ENCODE peak calls at places on chromosomes 12 and 14, in four cellular contexts. One of them, this sample, is unnamed.

GRCh38 chr12:25682421-25682820 is 129.3 kb upstream of the LMNTD1 start:
- DNase-seq in endothelial cell: no peak
- DNase-seq in HCT116: no peak
- DNase-seq in RWPE1: no peak
- DNase-seq in this sample: no peak

GRCh38 chr14:44979740-44980346 is 17.9 kb downstream of the TOGARAM1 start:
- DNase-seq in endothelial cell: no peak
- DNase-seq in HCT116: no peak
- DNase-seq in RWPE1: no peak
- DNase-seq in this sample: no peak

GRCh38 chr12:84508325-84508861 is 404.2 kb downstream of the SLC6A15 start:
- DNase-seq in endothelial cell: no peak
- DNase-seq in HCT116: peak; percentile 57
- DNase-seq in RWPE1: peak; percentile 71
- DNase-seq in this sample: peak; percentile 15

GRCh38 chr14:46571970-46572369 is 79.6 kb downstream of the RPL10L start:
- DNase-seq in endothelial cell: no peak
- DNase-seq in HCT116: no peak
- DNase-seq in RWPE1: peak; percentile 42
- DNase-seq in this sample: peak; percentile 84

GRCh38 chr12:106080111-106080732 is 58.5 kb downstream of the NUAK1 start:
- DNase-seq in endothelial cell: no peak
- DNase-seq in HCT116: no peak
- DNase-seq in RWPE1: no peak
- DNase-seq in this sample: peak; percentile 62

GRCh38 chr14:69005432-69006148 is 26.5 kb upstream of the ACTN1 start:
- DNase-seq in endothelial cell: no peak
- DNase-seq in HCT116: peak; percentile 47
- DNase-seq in RWPE1: peak; percentile 95
- DNase-seq in this sample: peak; percentile 62

GRCh38 chr12:99911967-99912366 is 72.8 kb downstream of the ANKS1B start:
- DNase-seq in endothelial cell: no peak
- DNase-seq in HCT116: no peak
- DNase-seq in RWPE1: no peak
- DNase-seq in this sample: no peak

GRCh38 chr14:89672636-89673279 is 255.7 kb upstream of the FOXN3 start:
- DNase-seq in endothelial cell: no peak
- DNase-seq in HCT116: no peak
- DNase-seq in RWPE1: no peak
- DNase-seq in this sample: peak; percentile 5

GRCh38 chr14:63893701-63894458 is 41.1 kb downstream of the SYNE2 start:
- DNase-seq in endothelial cell: no peak
- DNase-seq in HCT116: no peak
- DNase-seq in RWPE1: no peak
- DNase-seq in this sample: peak; percentile 96

GRCh38 chr12:39354955-39355354 is 88.0 kb downstream of the KIF21A start:
- DNase-seq in endothelial cell: no peak
- DNase-seq in HCT116: no peak
- DNase-seq in RWPE1: no peak
- DNase-seq in this sample: peak; percentile 22

GRCh38 chr14:68191567-68192321 is 372.2 kb downstream of the RAD51B start:
- DNase-seq in endothelial cell: no peak
- DNase-seq in HCT116: peak; percentile 22
- DNase-seq in RWPE1: peak; percentile 34
- DNase-seq in this sample: no peak

GRCh38 chr12:6700646-6701051 is at the start of gene PIANP:
- DNase-seq in endothelial cell: peak; percentile 57
- DNase-seq in HCT116: no peak
- DNase-seq in RWPE1: peak; percentile 38
- DNase-seq in this sample: no peak

GRCh38 chr14:34982421-34983147 is at the start of gene SRP54:
- DNase-seq in endothelial cell: peak; percentile 99
- DNase-seq in HCT116: peak; percentile 97
- DNase-seq in RWPE1: peak; percentile 99
- DNase-seq in this sample: peak; percentile 89

GRCh38 chr12:57888407-57889157 is 42.1 kb upstream of the CTDSP2 start:
- DNase-seq in endothelial cell: no peak
- DNase-seq in HCT116: no peak
- DNase-seq in RWPE1: peak; percentile 87
- DNase-seq in this sample: no peak

GRCh38 chr12:54175130-54175963 is 13.4 kb downstream of the SMUG1 start:
- DNase-seq in endothelial cell: no peak
- DNase-seq in HCT116: no peak
- DNase-seq in RWPE1: no peak
- DNase-seq in this sample: no peak

GRCh38 chr12:10362828-10363664 is 26.8 kb downstream of the KLRK1 start:
- DNase-seq in endothelial cell: no peak
- DNase-seq in HCT116: no peak
- DNase-seq in RWPE1: no peak
- DNase-seq in this sample: no peak

GRCh38 chr14:24362241-24362960 is 5.6 kb upstream of the NFATC4 start:
- DNase-seq in endothelial cell: no peak
- DNase-seq in HCT116: no peak
- DNase-seq in RWPE1: no peak
- DNase-seq in this sample: no peak

GRCh38 chr12:106128526-106129430 is 10.0 kb downstream of the NUAK1 start:
- DNase-seq in endothelial cell: no peak
- DNase-seq in HCT116: no peak
- DNase-seq in RWPE1: no peak
- DNase-seq in this sample: no peak

GRCh38 chr12:94262228-94263010 is 114.0 kb downstream of the PLXNC1 start:
- DNase-seq in endothelial cell: no peak
- DNase-seq in HCT116: peak; percentile 12
- DNase-seq in RWPE1: peak; percentile 76
- DNase-seq in this sample: peak; percentile 96

GRCh38 chr12:95591731-95592130 is 40.5 kb upstream of the USP44 start:
- DNase-seq in endothelial cell: no peak
- DNase-seq in HCT116: no peak
- DNase-seq in RWPE1: no peak
- DNase-seq in this sample: no peak

GRCh38 chr12:3205742-3206519 is 128.8 kb downstream of the TSPAN9 start:
- DNase-seq in endothelial cell: no peak
- DNase-seq in HCT116: no peak
- DNase-seq in RWPE1: no peak
- DNase-seq in this sample: no peak

GRCh38 chr12:121748571-121749265 is 36.2 kb downstream of the TMEM120B start:
- DNase-seq in endothelial cell: no peak
- DNase-seq in HCT116: no peak
- DNase-seq in RWPE1: no peak
- DNase-seq in this sample: peak; percentile 86

DNA sequence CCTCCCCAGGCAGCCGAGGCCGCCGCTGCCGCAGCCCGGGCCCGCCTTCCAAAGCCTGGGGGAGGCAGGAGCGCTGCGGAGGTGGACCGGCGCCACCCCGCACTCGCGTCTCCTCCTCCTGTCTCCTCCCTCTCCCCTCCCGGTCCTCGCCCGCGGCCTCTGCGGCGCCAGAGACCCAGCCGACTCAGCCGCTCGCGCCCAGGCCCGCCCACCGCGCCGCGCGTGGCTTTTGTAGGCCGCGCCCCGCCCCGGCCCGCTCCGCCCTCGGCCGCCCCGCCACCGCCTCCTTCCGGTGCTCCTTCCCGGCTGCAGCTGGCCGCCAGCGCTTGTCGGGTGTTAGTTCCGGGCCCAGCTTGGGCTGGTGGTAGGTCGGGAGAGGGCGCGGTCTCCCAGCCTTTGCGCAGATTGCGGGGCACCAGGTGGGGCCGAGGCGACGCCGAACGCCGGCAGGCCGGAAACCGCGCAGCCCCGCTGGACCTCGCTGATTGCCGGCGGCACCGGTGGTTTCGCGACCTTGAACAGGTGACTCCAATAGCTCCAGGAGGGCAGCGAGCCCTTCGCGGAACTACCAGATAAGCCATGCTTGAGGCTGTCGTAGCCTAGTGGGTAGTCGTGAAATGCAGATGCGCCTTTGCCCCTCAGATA is at the start of gene CAPRIN2:
- DNase-seq in endothelial cell: peak; percentile 90
- DNase-seq in HCT116: peak; percentile 89
- DNase-seq in RWPE1: peak; percentile 87
- DNase-seq in this sample: peak; percentile 80
- TF ChIP-seq CTCF in endothelial cell: peak; percentile 29
- TF ChIP-seq CTCF in HCT116: peak; percentile 23
- TF ChIP-seq CTCF in RWPE1: peak; percentile 67
- TF ChIP-seq CTCF in this sample: peak; percentile 24

GRCh38 chr12:52036587-52037171 is 14.6 kb upstream of the NR4A1 start:
- DNase-seq in endothelial cell: peak; percentile 59
- DNase-seq in HCT116: no peak
- DNase-seq in RWPE1: peak; percentile 72
- DNase-seq in this sample: no peak

GRCh38 chr12:52033506-52034258 is 17.6 kb upstream of the NR4A1 start:
- DNase-seq in endothelial cell: no peak
- DNase-seq in HCT116: no peak
- DNase-seq in RWPE1: no peak
- DNase-seq in this sample: no peak

GRCh38 chr12:52035926-52036325 is 15.3 kb upstream of the NR4A1 start:
- DNase-seq in endothelial cell: no peak
- DNase-seq in HCT116: no peak
- DNase-seq in RWPE1: no peak
- DNase-seq in this sample: no peak

GRCh38 chr12:52038447-52038846 is 12.8 kb upstream of the NR4A1 start:
- DNase-seq in endothelial cell: no peak
- DNase-seq in HCT116: no peak
- DNase-seq in RWPE1: no peak
- DNase-seq in this sample: peak; percentile 69

GRCh38 chr12:52037248-52037861 is 13.9 kb upstream of the NR4A1 start:
- DNase-seq in endothelial cell: no peak
- DNase-seq in HCT116: no peak
- DNase-seq in RWPE1: no peak
- DNase-seq in this sample: no peak
- TF ChIP-seq CTCF in endothelial cell: no peak
- TF ChIP-seq CTCF in HCT116: no peak
- TF ChIP-seq CTCF in RWPE1: no peak
- TF ChIP-seq CTCF in this sample: peak; percentile 13

GRCh38 chr14:54901380-54902142 is 1.1 kb downstream of the GCH1 start:
- DNase-seq in endothelial cell: no peak
- DNase-seq in HCT116: no peak
- DNase-seq in RWPE1: peak; percentile 22
- DNase-seq in this sample: no peak

GRCh38 chr14:54902521-54903420 is at the start of gene GCH1:
- DNase-seq in endothelial cell: peak; percentile 88
- DNase-seq in HCT116: peak; percentile 61
- DNase-seq in RWPE1: peak; percentile 60
- DNase-seq in this sample: peak; percentile 22

GRCh38 chr14:54906075-54906474 is 3.4 kb upstream of the GCH1 start:
- DNase-seq in endothelial cell: no peak
- DNase-seq in HCT116: no peak
- DNase-seq in RWPE1: no peak
- DNase-seq in this sample: no peak

DNA sequence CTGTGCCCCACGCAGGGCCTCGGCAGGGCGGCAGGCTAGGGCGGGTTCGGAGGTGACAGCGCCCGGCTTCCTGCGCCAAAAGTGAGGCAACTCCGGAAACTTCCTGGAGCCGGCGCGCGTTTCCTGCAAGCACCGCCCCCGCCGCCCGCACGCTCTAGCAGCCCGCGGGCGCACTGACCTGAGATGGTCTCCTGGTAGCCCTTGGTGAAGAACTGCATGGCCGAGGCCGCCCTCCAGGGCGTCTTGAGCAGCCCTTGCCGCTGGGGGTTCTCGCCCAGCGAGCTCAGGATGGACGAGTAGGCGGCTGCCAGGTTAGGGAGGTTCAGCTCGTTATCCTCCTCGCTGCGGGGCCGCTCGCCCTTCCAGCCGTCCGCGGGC is 494 bp downstream of the GCH1 start:
- DNase-seq in endothelial cell: peak; percentile 77
- DNase-seq in HCT116: peak; percentile 41
- DNase-seq in RWPE1: peak; percentile 34
- DNase-seq in this sample: no peak
- TF ChIP-seq CTCF in endothelial cell: no peak
- TF ChIP-seq CTCF in HCT116: no peak
- TF ChIP-seq CTCF in RWPE1: no peak
- TF ChIP-seq CTCF in this sample: peak; percentile 8

GRCh38 chr12:90947869-90948268 is 7.1 kb downstream of the CCER1 start:
- DNase-seq in endothelial cell: no peak
- DNase-seq in HCT116: no peak
- DNase-seq in RWPE1: no peak
- DNase-seq in this sample: no peak

GRCh38 chr12:90940872-90941499 is 14.0 kb downstream of the CCER1 start:
- DNase-seq in endothelial cell: no peak
- DNase-seq in HCT116: peak; percentile 55
- DNase-seq in RWPE1: peak; percentile 33
- DNase-seq in this sample: peak; percentile 46

GRCh38 chr12:90939382-90939781 is 15.6 kb downstream of the CCER1 start:
- DNase-seq in endothelial cell: no peak
- DNase-seq in HCT116: no peak
- DNase-seq in RWPE1: no peak
- DNase-seq in this sample: no peak

GRCh38 chr12:90943248-90943647 is 11.7 kb downstream of the CCER1 start:
- DNase-seq in endothelial cell: no peak
- DNase-seq in HCT116: no peak
- DNase-seq in RWPE1: no peak
- DNase-seq in this sample: no peak

DNA sequence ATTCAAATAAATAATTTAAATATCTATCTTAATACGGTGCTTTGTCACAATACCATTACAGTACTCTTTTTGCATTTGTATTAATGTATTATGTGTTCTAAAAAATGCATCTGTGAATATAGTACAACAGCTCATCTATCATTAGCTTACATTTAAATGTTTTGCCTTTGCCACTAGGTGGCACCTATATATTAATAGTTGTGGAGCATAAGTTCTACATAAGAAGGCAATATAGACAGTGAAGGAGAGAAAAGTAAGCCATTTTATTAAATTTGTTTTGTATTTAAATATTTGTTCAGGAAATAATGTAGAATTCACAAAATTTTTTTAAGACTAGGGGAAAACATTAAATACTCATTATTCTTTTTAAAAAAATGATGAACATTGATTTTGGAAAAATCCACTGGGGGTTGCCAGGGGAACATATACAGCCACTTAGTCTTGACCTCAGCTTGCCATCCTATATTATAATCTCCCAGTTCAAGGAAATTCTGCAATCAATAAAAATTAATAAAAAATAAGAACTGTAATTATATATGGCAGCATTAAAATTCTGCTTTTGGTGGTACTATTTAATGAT is 9.8 kb downstream of the CCER1 start:
- DNase-seq in endothelial cell: no peak
- DNase-seq in HCT116: peak; percentile 21
- DNase-seq in RWPE1: peak; percentile 18
- DNase-seq in this sample: no peak
- TF ChIP-seq CTCF in endothelial cell: peak; percentile 69
- TF ChIP-seq CTCF in HCT116: peak; percentile 59
- TF ChIP-seq CTCF in RWPE1: peak; percentile 74
- TF ChIP-seq CTCF in this sample: peak; percentile 45

GRCh38 chr14:87171161-87171560 is 821.8 kb downstream of the GALC start:
- DNase-seq in endothelial cell: no peak
- DNase-seq in HCT116: no peak
- DNase-seq in RWPE1: no peak
- DNase-seq in this sample: peak; percentile 62
- TF ChIP-seq CTCF in endothelial cell: no peak
- TF ChIP-seq CTCF in HCT116: no peak
- TF ChIP-seq CTCF in RWPE1: no peak
- TF ChIP-seq CTCF in this sample: no peak

DNA sequence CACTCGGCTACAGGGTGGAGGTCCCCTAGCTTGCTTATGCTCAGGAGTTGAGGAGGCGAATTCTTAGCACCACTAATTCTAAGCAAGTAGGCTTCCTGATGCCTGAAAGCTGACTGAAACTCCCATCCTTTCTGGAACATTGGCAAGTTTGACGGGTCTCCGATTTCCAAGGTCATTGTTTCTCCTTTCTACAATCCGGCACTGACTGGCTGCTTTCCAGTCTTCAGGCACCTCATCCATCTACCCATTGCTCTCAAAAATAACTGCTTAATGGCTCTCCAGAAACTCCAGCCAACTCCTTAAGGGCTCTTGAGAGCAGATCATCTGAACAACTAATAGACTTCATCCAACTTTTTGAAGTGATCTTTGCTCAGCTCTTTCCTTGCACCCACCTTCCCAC is 13.3 kb downstream of the REM2 start:
- DNase-seq in endothelial cell: no peak
- DNase-seq in HCT116: no peak
- DNase-seq in RWPE1: no peak
- DNase-seq in this sample: no peak
- TF ChIP-seq CTCF in endothelial cell: no peak
- TF ChIP-seq CTCF in HCT116: no peak
- TF ChIP-seq CTCF in RWPE1: no peak
- TF ChIP-seq CTCF in this sample: no peak

This sample was measured in retinal pigment epithelial cell.